ENCODE peak calls at places on chromosomes 12 and 14, in five cellular contexts. S is K562; O is stimulated activated CD4-positive, alpha-beta T cell treated with anti-CD3 and anti-CD28 coated beads, Interleukin-15, amount 100 ng/mL, for 1 hour; I is pancreas; C is lung microvascular endothelial cell. T is an unnamed sample.

GRCh38 chr14:69631509-69631908 is 20.1 kb downstream of the SUSD6 start:
- DNase-seq in S (no peak), O (no peak), I (no peak), C (no peak), T (no peak)

GRCh38 chr12:43579240-43579639 is 27.2 kb upstream of the ADAMTS20 start:
- DNase-seq in S (no peak), O (no peak), I (no peak), C (no peak), T (no peak)

GRCh38 chr14:67566908-67567307 is 33.2 kb downstream of the PIGH start:
- DNase-seq in S (no peak), O (no peak), I (peak; percentile 41), C (no peak), T (no peak)

GRCh38 chr14:95231966-95232365 is 74.6 kb upstream of the DICER1 start:
- DNase-seq in S (no peak), O (no peak), I (no peak), C (no peak), T (no peak)

GRCh38 chr12:125015680-125016310 is 22.4 kb downstream of the BRI3BP start:
- DNase-seq in S (no peak), O (no peak), I (no peak), C (no peak), T (no peak)

GRCh38 chr12:94516985-94517384 is 57.3 kb upstream of the CEP83 start:
- DNase-seq in S (no peak), O (no peak), I (no peak), C (no peak), T (no peak)

GRCh38 chr14:51738754-51739153 is 87.0 kb downstream of the FRMD6 start:
- DNase-seq in S (no peak), O (no peak), I (no peak), C (no peak), T (no peak)

GRCh38 chr12:77725611-77726010 is 105.1 kb upstream of the NAV3 start:
- DNase-seq in S (no peak), O (no peak), I (no peak), C (no peak), T (peak; percentile 70)

GRCh38 chr14:31819281-31819680 is 257.8 kb upstream of the ARHGAP5 start:
- DNase-seq in S (no peak), O (no peak), I (no peak), C (no peak), T (no peak)

GRCh38 chr12:100789146-100789545 is 5.4 kb upstream of the ANO4 start:
- DNase-seq in S (no peak), O (no peak), I (no peak), C (no peak), T (no peak)